ENCODE peak calls at places on chromosome 22, in nine cellular contexts. S, B, I, Z, L, N, Q, F and K are unnamed samples.

GRCh38 chr22:35418088-35418487 is 18.1 kb downstream of the MCM5 start:
- DNase-seq in S (peak; percentile 70), B (no peak), I (no peak), Z (no peak), L (no peak), N (no peak), Q (no peak), F (peak; percentile 15), K (no peak)

GRCh38 chr22:43862074-43862881 is at the start of gene SULT4A1:
- DNase-seq in S (peak; percentile 46), B (no peak), I (no peak), Z (no peak), L (no peak), N (no peak), Q (no peak), F (peak; percentile 59), K (peak; percentile 8)

GRCh38 chr22:31321421-31321820 is 24.7 kb downstream of the PATZ1 start:
- DNase-seq in S (no peak), B (no peak), I (no peak), Z (no peak), L (no peak), N (no peak), Q (no peak), F (no peak), K (no peak)

GRCh38 chr22:22576244-22576988 is 17.4 kb upstream of the PRAME start:
- DNase-seq in S (peak; percentile 68), B (peak; percentile 44), I (peak; percentile 32), Z (no peak), L (no peak), N (peak; percentile 43), Q (peak; percentile 49), F (no peak), K (peak; percentile 48)

GRCh38 chr22:36301384-36301828 is 48.5 kb downstream of the APOL1 start:
- DNase-seq in S (peak; percentile 71), B (peak; percentile 71), I (peak; percentile 83), Z (no peak), L (peak; percentile 83), N (peak; percentile 73), Q (peak; percentile 83), F (peak; percentile 88), K (peak; percentile 56)

GRCh38 chr22:37237371-37238268 is 6.4 kb downstream of the RAC2 start:
- DNase-seq in S (peak; percentile 78), B (no peak), I (no peak), Z (no peak), L (no peak), N (no peak), Q (no peak), F (peak; percentile 59), K (no peak)

GRCh38 chr22:44396727-44397722 is 84.3 kb upstream of the SHISAL1 start:
- DNase-seq in S (no peak), B (no peak), I (peak; percentile 11), Z (no peak), L (peak; percentile 41), N (no peak), Q (peak; percentile 13), F (peak; percentile 48), K (no peak)

GRCh38 chr22:24482586-24482985 is 12.5 kb upstream of the UPB1 start:
- DNase-seq in S (peak; percentile 89), B (no peak), I (no peak), Z (no peak), L (no peak), N (no peak), Q (no peak), F (no peak), K (no peak)

GRCh38 chr22:50184004-50184461 is 1.7 kb upstream of the TRABD start:
- DNase-seq in S (peak; percentile 77), B (peak; percentile 78), I (peak; percentile 84), Z (no peak), L (peak; percentile 85), N (peak; percentile 74), Q (peak; percentile 90), F (peak; percentile 93), K (peak; percentile 75)

GRCh38 chr22:18057568-18058209 is 20.1 kb upstream of the PEX26 start:
- DNase-seq in S (peak; percentile 100), B (peak; percentile 76), I (peak; percentile 95), Z (peak; percentile 84), L (peak; percentile 93), N (peak; percentile 71), Q (peak; percentile 60), F (no peak), K (no peak)

GRCh38 chr22:42300286-42301071 is 30.0 kb upstream of the TCF20 start:
- DNase-seq in S (no peak), B (no peak), I (no peak), Z (no peak), L (no peak), N (no peak), Q (peak; percentile 27), F (no peak), K (no peak)

GRCh38 chr22:36493690-36494110 is 12.3 kb upstream of the TXN2 start:
- DNase-seq in S (no peak), B (peak; percentile 48), I (no peak), Z (no peak), L (peak; percentile 76), N (no peak), Q (no peak), F (no peak), K (peak; percentile 38)

GRCh38 chr22:42919199-42919598 is 62.1 kb upstream of the ARFGAP3 start:
- DNase-seq in S (peak; percentile 72), B (no peak), I (no peak), Z (no peak), L (no peak), N (no peak), Q (no peak), F (no peak), K (peak; percentile 6)

GRCh38 chr22:45683248-45683647 is 11.6 kb downstream of the ATXN10 start:
- DNase-seq in S (no peak), B (no peak), I (no peak), Z (no peak), L (no peak), N (no peak), Q (no peak), F (no peak), K (no peak)
- H3K4me1 ChIP-seq in S (peaks cover 91% of the 10 kb centered on the region), B (peaks cover 82% of the 10 kb centered on the region), I (peaks cover 11% of the 10 kb centered on the region), Z (peaks cover 55% of the 10 kb centered on the region), L (peaks cover 56% of the 10 kb centered on the region), N (peaks cover 56% of the 10 kb centered on the region), Q (peaks cover 13% of the 10 kb centered on the region), F (peaks cover 2% of the 10 kb centered on the region), K (peaks cover 23% of the 10 kb centered on the region)

GRCh38 chr22:47374901-47375575 is 612.6 kb downstream of the TBC1D22A start:
- DNase-seq in S (no peak), B (no peak), I (no peak), Z (no peak), L (peak; percentile 55), N (no peak), Q (no peak), F (no peak), K (no peak)
- H3K9me3 ChIP-seq in S (no peaks in the 10 kb centered on the region), B (no peaks in the 10 kb centered on the region), I (no peaks in the 10 kb centered on the region), Z (no peaks in the 10 kb centered on the region), L (no peaks in the 10 kb centered on the region), N (no peaks in the 10 kb centered on the region), Q (no peaks in the 10 kb centered on the region), F (no peaks in the 10 kb centered on the region), K (no peaks in the 10 kb centered on the region)

GRCh38 chr22:40021401-40022000 is 26.7 kb downstream of the FAM83F start:
- DNase-seq in S (no peak), B (no peak), I (no peak), Z (no peak), L (no peak), N (no peak), Q (no peak), F (peak; percentile 68), K (no peak)
- H3K27ac ChIP-seq in S (no peak overlapping the region), B (no peak overlapping the region), I (no peak overlapping the region), Z (no peak overlapping the region), L (no peak overlapping the region), N (no peak overlapping the region), Q (no peak overlapping the region), F (no peak overlapping the region), K (no peak overlapping the region)

GRCh38 chr22:38308791-38309498 is 8.3 kb downstream of the CSNK1E start:
- DNase-seq in S (no peak), B (no peak), I (no peak), Z (no peak), L (no peak), N (no peak), Q (no peak), F (no peak), K (no peak)
- H3K4me1 ChIP-seq in S (peaks cover 67% of the 10 kb centered on the region), B (peaks cover 98% of the 10 kb centered on the region), I (peaks cover 34% of the 10 kb centered on the region), Z (peaks cover 54% of the 10 kb centered on the region), L (peaks cover 80% of the 10 kb centered on the region), N (peaks cover 81% of the 10 kb centered on the region), Q (peaks cover 73% of the 10 kb centered on the region), F (peaks cover 50% of the 10 kb centered on the region), K (peaks cover 21% of the 10 kb centered on the region)

GRCh38 chr22:47209547-47210023 is 447.1 kb downstream of the TBC1D22A start:
- DNase-seq in S (no peak), B (no peak), I (no peak), Z (no peak), L (peak; percentile 44), N (no peak), Q (peak; percentile 22), F (peak; percentile 64), K (no peak)
- H3K9me3 ChIP-seq in S (no peaks in the 10 kb centered on the region), B (no peaks in the 10 kb centered on the region), I (no peaks in the 10 kb centered on the region), Z (no peaks in the 10 kb centered on the region), L (no peaks in the 10 kb centered on the region), N (no peaks in the 10 kb centered on the region), Q (no peaks in the 10 kb centered on the region), F (no peaks in the 10 kb centered on the region), K (no peaks in the 10 kb centered on the region)

DNA sequence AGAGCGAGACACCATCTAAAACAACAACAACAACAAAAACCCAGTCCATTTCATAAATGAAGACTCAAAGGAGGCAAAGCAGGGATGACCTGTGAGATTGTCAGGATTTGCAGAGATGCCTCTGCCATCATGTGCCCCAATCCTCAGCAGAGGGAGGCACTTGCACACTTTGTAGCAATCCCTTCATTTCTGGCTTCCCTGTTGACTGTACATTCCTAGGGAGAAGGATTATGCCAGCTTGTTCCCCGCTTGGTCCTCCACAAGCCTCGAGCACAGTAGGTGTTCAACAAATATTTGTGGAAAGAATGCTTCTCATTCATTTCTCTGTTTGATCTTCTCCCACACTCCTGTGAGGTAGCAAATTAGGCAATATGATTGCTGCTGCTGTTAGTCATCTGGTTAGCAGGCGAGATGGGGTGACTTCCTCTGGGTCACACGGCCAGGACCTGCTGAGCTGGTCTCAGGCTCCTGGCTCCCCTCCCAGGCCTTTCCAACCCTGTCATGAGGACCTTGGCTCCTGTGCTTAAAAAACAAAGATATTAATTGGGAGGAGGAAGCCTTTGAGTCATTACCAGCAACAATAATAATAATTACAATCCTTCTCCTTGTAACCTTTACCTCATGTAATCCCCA is 34.1 kb downstream of the LIF start:
- DNase-seq in S (peak; percentile 97), B (peak; percentile 40), I (peak; percentile 58), Z (no peak), L (peak; percentile 79), N (peak; percentile 69), Q (peak; percentile 87), F (peak; percentile 87), K (no peak)
- H3K27ac ChIP-seq in S (peak overlapping the region; percentile 76), B (no peak overlapping the region), I (no peak overlapping the region), Z (no peak overlapping the region), L (no peak overlapping the region), N (no peak overlapping the region), Q (peak overlapping the region; percentile 61), F (no peak overlapping the region), K (peak overlapping the region; percentile 77)

GRCh38 chr22:19123936-19124335 is 1.7 kb upstream of the DGCR2 start:
- DNase-seq in S (no peak), B (no peak), I (no peak), Z (no peak), L (no peak), N (no peak), Q (no peak), F (no peak), K (no peak)
- H3K4me1 ChIP-seq in S (peaks cover 9% of the 10 kb centered on the region), B (peaks cover 31% of the 10 kb centered on the region), I (peaks cover 12% of the 10 kb centered on the region), Z (peaks cover 16% of the 10 kb centered on the region), L (peaks cover 40% of the 10 kb centered on the region), N (peaks cover 31% of the 10 kb centered on the region), Q (peaks cover 27% of the 10 kb centered on the region), F (peaks cover 25% of the 10 kb centered on the region), K (peaks cover 12% of the 10 kb centered on the region)